ENCODE peak calls at places on chromosomes 12 and 14, in six cellular contexts. One of them, this sample, is unnamed.

GRCh38 chr12:133058203-133059125 is 21.2 kb downstream of the ZNF84 start:
- DNase-seq in astrocyte of the spinal cord: no peak
- DNase-seq in foreskin fibroblast: no peak
- DNase-seq in AG10803: no peak
- DNase-seq in adipocyte: no peak
- DNase-seq in uterus: no peak
- DNase-seq in this sample: no peak

GRCh38 chr14:81388236-81388801 is 11.8 kb downstream of the STON2 start:
- DNase-seq in AG10803: no peak
- DNase-seq in foreskin fibroblast: no peak
- DNase-seq in adipocyte: no peak
- DNase-seq in astrocyte of the spinal cord: no peak
- DNase-seq in uterus: no peak
- DNase-seq in this sample: peak; percentile 87

GRCh38 chr12:68479261-68479581 is 131.5 kb upstream of the RAP1B start:
- DNase-seq in astrocyte of the spinal cord: peak; percentile 40
- DNase-seq in AG10803: peak; percentile 96
- DNase-seq in foreskin fibroblast: peak; percentile 78
- DNase-seq in adipocyte: peak; percentile 95
- DNase-seq in uterus: no peak
- DNase-seq in this sample: no peak

GRCh38 chr14:89378119-89378518 is 38.9 kb downstream of the FOXN3 start:
- DNase-seq in AG10803: no peak
- DNase-seq in uterus: no peak
- DNase-seq in foreskin fibroblast: peak; percentile 18
- DNase-seq in astrocyte of the spinal cord: peak; percentile 72
- DNase-seq in adipocyte: peak; percentile 21
- DNase-seq in this sample: peak; percentile 34

GRCh38 chr14:102586420-102587119 is 5.9 kb upstream of the RCOR1 start:
- DNase-seq in uterus: no peak
- DNase-seq in astrocyte of the spinal cord: no peak
- DNase-seq in adipocyte: peak; percentile 50
- DNase-seq in AG10803: peak; percentile 57
- DNase-seq in foreskin fibroblast: peak; percentile 77
- DNase-seq in this sample: no peak

GRCh38 chr14:32509632-32510187 is 180.6 kb downstream of the AKAP6 start:
- DNase-seq in uterus: peak; percentile 42
- DNase-seq in astrocyte of the spinal cord: peak; percentile 99
- DNase-seq in AG10803: peak; percentile 99
- DNase-seq in adipocyte: peak; percentile 96
- DNase-seq in foreskin fibroblast: peak; percentile 93
- DNase-seq in this sample: peak; percentile 67

GRCh38 chr12:55743131-55743921 is 404 bp downstream of the GDF11 start:
- DNase-seq in adipocyte: peak; percentile 82
- DNase-seq in uterus: peak; percentile 61
- DNase-seq in AG10803: peak; percentile 66
- DNase-seq in astrocyte of the spinal cord: peak; percentile 67
- DNase-seq in foreskin fibroblast: peak; percentile 86
- DNase-seq in this sample: peak; percentile 53

GRCh38 chr12:47751561-47751960 is 7.1 kb downstream of the RAPGEF3 start:
- DNase-seq in adipocyte: no peak
- DNase-seq in uterus: no peak
- DNase-seq in astrocyte of the spinal cord: no peak
- DNase-seq in foreskin fibroblast: no peak
- DNase-seq in AG10803: no peak
- DNase-seq in this sample: no peak

GRCh38 chr12:102063066-102063465 is 1.3 kb upstream of the WASHC3 start:
- DNase-seq in uterus: no peak
- DNase-seq in adipocyte: no peak
- DNase-seq in astrocyte of the spinal cord: no peak
- DNase-seq in AG10803: no peak
- DNase-seq in foreskin fibroblast: no peak
- DNase-seq in this sample: no peak

GRCh38 chr14:71011479-71011878 is 104.2 kb downstream of the PCNX1 start:
- DNase-seq in foreskin fibroblast: peak; percentile 24
- DNase-seq in astrocyte of the spinal cord: no peak
- DNase-seq in AG10803: no peak
- DNase-seq in uterus: no peak
- DNase-seq in adipocyte: peak; percentile 39
- DNase-seq in this sample: no peak

GRCh38 chr12:6548556-6549378 is 7.1 kb downstream of the IFFO1 start:
- DNase-seq in AG10803: peak; percentile 80
- DNase-seq in astrocyte of the spinal cord: peak; percentile 80
- DNase-seq in adipocyte: peak; percentile 78
- DNase-seq in uterus: no peak
- DNase-seq in foreskin fibroblast: peak; percentile 85
- DNase-seq in this sample: peak; percentile 56

GRCh38 chr12:96091833-96092232 is 56.4 kb upstream of the LTA4H start:
- DNase-seq in foreskin fibroblast: no peak
- DNase-seq in AG10803: no peak
- DNase-seq in astrocyte of the spinal cord: no peak
- DNase-seq in adipocyte: no peak
- DNase-seq in uterus: no peak
- DNase-seq in this sample: no peak

GRCh38 chr12:124742111-124742510 is 121.6 kb downstream of the SCARB1 start:
- DNase-seq in astrocyte of the spinal cord: no peak
- DNase-seq in AG10803: no peak
- DNase-seq in foreskin fibroblast: no peak
- DNase-seq in adipocyte: no peak
- DNase-seq in uterus: no peak
- DNase-seq in this sample: no peak

GRCh38 chr12:24697769-24698168 is 251.1 kb downstream of the BCAT1 start:
- DNase-seq in AG10803: no peak
- DNase-seq in adipocyte: no peak
- DNase-seq in foreskin fibroblast: no peak
- DNase-seq in uterus: no peak
- DNase-seq in astrocyte of the spinal cord: peak; percentile 13
- DNase-seq in this sample: no peak

GRCh38 chr12:62738611-62739010 is 196.3 kb downstream of the PPM1H start:
- DNase-seq in uterus: no peak
- DNase-seq in astrocyte of the spinal cord: no peak
- DNase-seq in foreskin fibroblast: no peak
- DNase-seq in AG10803: no peak
- DNase-seq in adipocyte: no peak
- DNase-seq in this sample: no peak

GRCh38 chr12:87120440-87120839 is 864.2 kb upstream of the MGAT4C start:
- DNase-seq in uterus: no peak
- DNase-seq in adipocyte: no peak
- DNase-seq in foreskin fibroblast: no peak
- DNase-seq in astrocyte of the spinal cord: no peak
- DNase-seq in AG10803: no peak
- DNase-seq in this sample: no peak

GRCh38 chr14:99296517-99296916 is 24.5 kb upstream of the BCL11B start:
- DNase-seq in AG10803: no peak
- DNase-seq in uterus: no peak
- DNase-seq in foreskin fibroblast: no peak
- DNase-seq in adipocyte: no peak
- DNase-seq in astrocyte of the spinal cord: no peak
- DNase-seq in this sample: no peak

GRCh38 chr12:89350661-89351488 is 1.4 kb downstream of the DUSP6 start:
- DNase-seq in AG10803: peak; percentile 19
- DNase-seq in uterus: no peak
- DNase-seq in adipocyte: peak; percentile 48
- DNase-seq in astrocyte of the spinal cord: peak; percentile 34
- DNase-seq in foreskin fibroblast: peak; percentile 49
- DNase-seq in this sample: no peak

GRCh38 chr14:24404814-24405213 is 6.0 kb downstream of the NYNRIN start:
- DNase-seq in AG10803: no peak
- DNase-seq in foreskin fibroblast: no peak
- DNase-seq in astrocyte of the spinal cord: no peak
- DNase-seq in adipocyte: no peak
- DNase-seq in uterus: no peak
- DNase-seq in this sample: no peak

GRCh38 chr12:6234214-6234613 is 34.0 kb downstream of the CD9 start:
- DNase-seq in adipocyte: peak; percentile 62
- DNase-seq in astrocyte of the spinal cord: no peak
- DNase-seq in AG10803: peak; percentile 87
- DNase-seq in foreskin fibroblast: peak; percentile 83
- DNase-seq in uterus: no peak
- DNase-seq in this sample: peak; percentile 73

GRCh38 chr12:91367234-91367849 is 184.7 kb upstream of the DCN start:
- DNase-seq in adipocyte: peak; percentile 62
- DNase-seq in AG10803: peak; percentile 29
- DNase-seq in foreskin fibroblast: peak; percentile 61
- DNase-seq in astrocyte of the spinal cord: peak; percentile 25
- DNase-seq in uterus: no peak
- DNase-seq in this sample: no peak

GRCh38 chr12:95815635-95816212 is 25.2 kb upstream of the NTN4 start:
- DNase-seq in astrocyte of the spinal cord: peak; percentile 52
- DNase-seq in foreskin fibroblast: peak; percentile 64
- DNase-seq in AG10803: peak; percentile 54
- DNase-seq in adipocyte: peak; percentile 76
- DNase-seq in uterus: no peak
- DNase-seq in this sample: peak; percentile 68

GRCh38 chr14:105420141-105420975 is 731 bp downstream of the MTA1 start:
- DNase-seq in uterus: no peak
- DNase-seq in astrocyte of the spinal cord: no peak
- DNase-seq in foreskin fibroblast: no peak
- DNase-seq in AG10803: no peak
- DNase-seq in adipocyte: peak; percentile 33
- DNase-seq in this sample: no peak

GRCh38 chr12:27709932-27710591 is 570 bp upstream of the MRPS35 start:
- DNase-seq in adipocyte: peak; percentile 75
- DNase-seq in astrocyte of the spinal cord: peak; percentile 72
- DNase-seq in AG10803: peak; percentile 48
- DNase-seq in foreskin fibroblast: peak; percentile 65
- DNase-seq in uterus: peak; percentile 21
- DNase-seq in this sample: peak; percentile 55